ENCODE peak calls at places on chromosomes 16 and 17, in four cellular contexts. One of them, this sample, is unnamed.
A peak's percentile ranks its signal among the peaks of the same experiment; 100 is the strongest.

GRCh38 chr17:48510761-48511604 is 19.8 kb downstream of the HOXB1 start:
- DNase-seq in AG04449: peak; percentile 29
- DNase-seq in omental fat pad: no peak
- DNase-seq in neural progenitor cell: no peak
- DNase-seq in this sample: no peak

GRCh38 chr16:49635591-49636581 is 220.0 kb downstream of the ZNF423 start:
- DNase-seq in AG04449: no peak
- DNase-seq in omental fat pad: no peak
- DNase-seq in neural progenitor cell: no peak
- DNase-seq in this sample: no peak

GRCh38 chr17:63497708-63498483 is 21.0 kb downstream of the ACE start:
- DNase-seq in AG04449: no peak
- DNase-seq in omental fat pad: no peak
- DNase-seq in neural progenitor cell: peak; percentile 60
- DNase-seq in this sample: peak; percentile 35

GRCh38 chr17:70060415-70060814 is 14.6 kb upstream of the KCNJ16 start:
- DNase-seq in AG04449: no peak
- DNase-seq in omental fat pad: no peak
- DNase-seq in neural progenitor cell: no peak
- DNase-seq in this sample: no peak

GRCh38 chr17:880074-880870 is 98.1 kb downstream of the MRM3 start:
- DNase-seq in AG04449: no peak
- DNase-seq in omental fat pad: no peak
- DNase-seq in neural progenitor cell: no peak
- DNase-seq in this sample: no peak

GRCh38 chr16:13873835-13874438 is 46.0 kb upstream of the ERCC4 start:
- DNase-seq in AG04449: no peak
- DNase-seq in omental fat pad: no peak
- DNase-seq in neural progenitor cell: peak; percentile 75
- DNase-seq in this sample: peak; percentile 48

GRCh38 chr16:30065943-30066881 is 652 bp downstream of the ALDOA start:
- DNase-seq in AG04449: no peak
- DNase-seq in omental fat pad: peak; percentile 62
- DNase-seq in neural progenitor cell: peak; percentile 58
- DNase-seq in this sample: no peak

GRCh38 chr16:11236855-11237254 is 19.1 kb downstream of the SOCS1 start:
- DNase-seq in AG04449: no peak
- DNase-seq in omental fat pad: no peak
- DNase-seq in neural progenitor cell: no peak
- DNase-seq in this sample: no peak

GRCh38 chr16:89952049-89952448 is 3.5 kb downstream of the DEF8 start:
- DNase-seq in AG04449: no peak
- DNase-seq in omental fat pad: no peak
- DNase-seq in neural progenitor cell: no peak
- DNase-seq in this sample: no peak

GRCh38 chr16:324451-325334 is 27.8 kb downstream of the AXIN1 start:
- DNase-seq in AG04449: no peak
- DNase-seq in omental fat pad: no peak
- DNase-seq in neural progenitor cell: no peak
- DNase-seq in this sample: no peak

GRCh38 chr16:75462804-75463203 is 1.7 kb downstream of the TMEM170A start:
- DNase-seq in AG04449: no peak
- DNase-seq in omental fat pad: no peak
- DNase-seq in neural progenitor cell: no peak
- DNase-seq in this sample: no peak

GRCh38 chr17:19270347-19270950 is 33.3 kb downstream of the EPN2 start:
- DNase-seq in AG04449: no peak
- DNase-seq in omental fat pad: no peak
- DNase-seq in neural progenitor cell: peak; percentile 35
- DNase-seq in this sample: no peak

GRCh38 chr17:8894673-8895578 is 27.5 kb upstream of the PIK3R6 start:
- DNase-seq in AG04449: peak; percentile 16
- DNase-seq in omental fat pad: no peak
- DNase-seq in neural progenitor cell: peak; percentile 75
- DNase-seq in this sample: peak; percentile 63

GRCh38 chr16:24499193-24499814 is 40.1 kb upstream of the RBBP6 start:
- DNase-seq in AG04449: no peak
- DNase-seq in omental fat pad: no peak
- DNase-seq in neural progenitor cell: peak; percentile 79
- DNase-seq in this sample: peak; percentile 53

GRCh38 chr17:50426814-50427787 is 1.1 kb downstream of the ACSF2 start:
- DNase-seq in AG04449: no peak
- DNase-seq in omental fat pad: no peak
- DNase-seq in neural progenitor cell: peak; percentile 35
- DNase-seq in this sample: peak; percentile 28

GRCh38 chr16:58449306-58449705 is 50.6 kb upstream of the NDRG4 start:
- DNase-seq in AG04449: no peak
- DNase-seq in omental fat pad: no peak
- DNase-seq in neural progenitor cell: no peak
- DNase-seq in this sample: no peak

GRCh38 chr16:4315185-4316102 is at the start of gene GLIS2:
- DNase-seq in AG04449: no peak
- DNase-seq in omental fat pad: no peak
- DNase-seq in neural progenitor cell: peak; percentile 94
- DNase-seq in this sample: peak; percentile 85

GRCh38 chr16:4544483-4544882 is 5.9 kb upstream of the CDIP1 start:
- DNase-seq in AG04449: no peak
- DNase-seq in omental fat pad: no peak
- DNase-seq in neural progenitor cell: no peak
- DNase-seq in this sample: no peak

GRCh38 chr17:48814504-48814903 is 2.5 kb downstream of the TTLL6 start:
- DNase-seq in AG04449: no peak
- DNase-seq in omental fat pad: no peak
- DNase-seq in neural progenitor cell: peak; percentile 80
- DNase-seq in this sample: peak; percentile 60

GRCh38 chr16:84751947-84752346 is 52.1 kb downstream of the USP10 start:
- DNase-seq in AG04449: no peak
- DNase-seq in omental fat pad: no peak
- DNase-seq in neural progenitor cell: no peak
- DNase-seq in this sample: no peak

GRCh38 chr17:17416007-17416399 is 60.8 kb upstream of the MED9 start:
- DNase-seq in AG04449: no peak
- DNase-seq in omental fat pad: no peak
- DNase-seq in neural progenitor cell: peak; percentile 47
- DNase-seq in this sample: no peak

GRCh38 chr16:27217256-27217655 is 13.9 kb downstream of the KDM8 start:
- DNase-seq in AG04449: no peak
- DNase-seq in omental fat pad: no peak
- DNase-seq in neural progenitor cell: peak; percentile 36
- DNase-seq in this sample: peak; percentile 41

GRCh38 chr16:58651965-58652348 is 22.3 kb upstream of the CNOT1 start:
- DNase-seq in AG04449: peak; percentile 40
- DNase-seq in omental fat pad: no peak
- DNase-seq in neural progenitor cell: no peak
- DNase-seq in this sample: no peak

GRCh38 chr17:72273301-72274056 is 152.7 kb downstream of the SOX9 start:
- DNase-seq in AG04449: no peak
- DNase-seq in omental fat pad: no peak
- DNase-seq in neural progenitor cell: no peak
- DNase-seq in this sample: no peak

GRCh38 chr16:62105244-62105643 is 69.0 kb upstream of the CDH8 start:
- DNase-seq in AG04449: no peak
- DNase-seq in omental fat pad: no peak
- DNase-seq in neural progenitor cell: no peak
- DNase-seq in this sample: no peak

GRCh38 chr17:42704495-42705494 is 22.5 kb downstream of the CNTNAP1 start:
- DNase-seq in AG04449: no peak
- DNase-seq in omental fat pad: no peak
- DNase-seq in neural progenitor cell: no peak
- DNase-seq in this sample: no peak

GRCh38 chr16:88566158-88566557 is 4.0 kb upstream of the ZC3H18 start:
- DNase-seq in AG04449: no peak
- DNase-seq in omental fat pad: no peak
- DNase-seq in neural progenitor cell: no peak
- DNase-seq in this sample: no peak

GRCh38 chr17:1039511-1040215 is 42.7 kb downstream of the TIMM22 start:
- DNase-seq in AG04449: no peak
- DNase-seq in omental fat pad: no peak
- DNase-seq in neural progenitor cell: no peak
- DNase-seq in this sample: no peak

GRCh38 chr16:397736-398332 is 835 bp downstream of the NME4 start:
- DNase-seq in AG04449: no peak
- DNase-seq in omental fat pad: no peak
- DNase-seq in neural progenitor cell: peak; percentile 91
- DNase-seq in this sample: peak; percentile 80

DNA sequence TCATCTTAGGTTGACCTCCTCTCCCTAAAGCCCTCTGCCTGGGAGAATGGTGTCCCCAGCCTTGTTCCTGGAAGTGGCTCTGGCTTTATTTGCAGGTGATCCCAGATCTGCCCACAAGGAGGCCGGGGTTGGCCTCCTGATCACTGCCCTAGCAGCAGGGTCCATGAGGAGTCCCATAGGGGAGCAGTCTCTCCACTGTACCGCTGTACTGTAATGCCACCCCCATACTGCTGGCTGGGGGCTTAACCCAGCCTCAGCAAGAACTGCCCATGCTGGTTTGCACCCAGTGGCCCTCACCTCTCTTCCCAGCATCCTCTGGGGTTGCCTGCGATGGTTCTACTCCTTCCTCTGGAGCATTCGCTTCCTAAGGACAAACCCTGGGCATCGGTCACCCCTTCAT is 39.1 kb downstream of the PSME3IP1 start:
- DNase-seq in AG04449: no peak
- DNase-seq in omental fat pad: peak; percentile 10
- DNase-seq in neural progenitor cell: peak; percentile 49
- DNase-seq in this sample: no peak
- TF ChIP-seq CTCF in AG04449: no peak
- TF ChIP-seq CTCF in omental fat pad: no peak
- TF ChIP-seq CTCF in neural progenitor cell: peak; percentile 36
- TF ChIP-seq CTCF in this sample: peak; percentile 5

DNA sequence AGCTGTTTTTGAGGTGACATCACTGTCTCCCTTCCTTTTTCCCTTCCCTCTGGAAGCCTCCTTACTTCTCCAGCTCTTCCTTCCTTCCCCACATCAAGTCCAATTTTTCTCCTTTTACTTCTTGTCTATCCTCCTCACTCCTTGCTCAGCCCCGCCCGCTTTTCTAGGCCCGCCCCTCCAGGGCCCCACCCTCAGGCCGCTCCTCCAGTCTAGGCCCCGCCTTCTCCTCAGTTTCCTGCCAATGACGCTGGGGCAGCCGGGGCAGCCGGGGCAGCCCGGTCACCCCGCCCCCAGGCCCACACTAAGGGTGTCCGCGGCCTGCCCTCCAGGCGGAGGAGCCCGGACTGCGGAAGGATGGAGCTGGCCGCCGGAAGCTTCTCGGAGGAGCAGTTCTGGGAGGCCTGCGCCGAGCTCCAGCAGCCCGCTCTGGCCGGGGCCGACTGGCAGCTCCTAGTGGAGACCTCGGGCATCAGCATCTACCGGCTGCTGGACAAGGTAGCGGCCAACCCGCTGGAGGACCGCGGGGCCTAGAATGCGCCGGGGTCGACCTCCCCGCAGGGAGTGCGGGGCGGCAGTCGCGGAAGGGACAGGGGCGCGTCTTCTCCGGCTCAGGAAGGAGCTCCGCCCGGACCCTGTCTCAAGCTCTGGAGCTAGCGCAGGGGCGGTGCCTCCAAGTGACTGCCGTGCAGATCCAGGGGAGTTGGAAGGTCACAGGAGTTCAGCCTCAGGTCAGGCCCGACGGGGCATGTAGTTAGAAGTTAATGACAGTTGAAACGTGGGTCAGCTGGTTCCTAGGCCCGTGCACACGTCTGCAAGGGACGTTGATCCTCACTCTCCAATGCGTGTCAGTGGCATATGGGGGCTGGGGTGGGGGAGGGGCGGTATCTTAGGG is at the start of gene PCTP:
- DNase-seq in AG04449: no peak
- DNase-seq in omental fat pad: peak; percentile 83
- DNase-seq in neural progenitor cell: peak; percentile 96
- DNase-seq in this sample: peak; percentile 94
- TF ChIP-seq CTCF in AG04449: peak; percentile 70
- TF ChIP-seq CTCF in omental fat pad: no peak
- TF ChIP-seq CTCF in neural progenitor cell: peak; percentile 52
- TF ChIP-seq CTCF in this sample: peak; percentile 43

DNA sequence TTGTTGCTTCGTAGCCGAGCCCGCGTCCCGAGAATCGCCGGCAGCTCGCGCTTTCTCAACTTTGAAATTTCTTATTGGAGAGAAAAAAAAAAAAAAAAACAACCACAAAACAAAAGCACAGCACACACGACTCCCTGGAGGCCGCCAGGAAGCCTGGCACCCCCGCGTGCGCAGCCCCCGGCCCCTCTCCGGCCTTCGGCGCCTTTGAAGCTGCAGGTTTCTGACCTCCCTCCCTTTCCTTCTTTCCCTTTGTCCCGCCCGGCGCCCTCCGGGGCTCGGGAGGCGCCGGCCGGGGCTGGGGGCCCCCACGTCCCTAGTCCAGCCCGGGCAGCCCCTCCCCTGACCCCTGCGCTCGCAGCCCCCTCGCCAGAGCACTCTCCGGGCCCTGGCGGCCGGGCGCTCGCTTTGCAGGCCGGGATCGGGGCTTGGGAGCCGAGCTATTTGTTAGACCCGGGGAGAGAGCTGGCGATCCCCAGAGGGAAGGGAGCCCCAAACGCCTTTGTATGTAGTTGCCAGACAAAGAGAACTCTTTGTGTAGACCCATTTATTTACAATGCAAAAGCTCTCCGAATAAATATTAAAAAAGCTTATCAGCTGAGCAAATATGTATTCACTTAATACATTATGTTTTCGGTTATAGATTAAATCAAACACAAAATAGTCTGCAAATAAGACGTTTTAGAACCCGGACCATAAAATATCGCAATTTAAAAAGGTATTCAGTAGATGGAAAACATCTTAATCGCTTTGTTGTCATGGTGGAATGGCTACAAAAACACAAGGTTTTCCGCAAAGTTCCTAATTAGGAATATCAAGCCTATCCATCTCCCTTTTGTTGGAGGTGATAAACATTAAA is 2.3 kb downstream of the BAHCC1 start:
- DNase-seq in AG04449: no peak
- DNase-seq in omental fat pad: no peak
- DNase-seq in neural progenitor cell: peak; percentile 97
- DNase-seq in this sample: peak; percentile 76
- TF ChIP-seq CTCF in AG04449: peak; percentile 35
- TF ChIP-seq CTCF in omental fat pad: no peak
- TF ChIP-seq CTCF in neural progenitor cell: peak; percentile 67
- TF ChIP-seq CTCF in this sample: peak; percentile 44

DNA sequence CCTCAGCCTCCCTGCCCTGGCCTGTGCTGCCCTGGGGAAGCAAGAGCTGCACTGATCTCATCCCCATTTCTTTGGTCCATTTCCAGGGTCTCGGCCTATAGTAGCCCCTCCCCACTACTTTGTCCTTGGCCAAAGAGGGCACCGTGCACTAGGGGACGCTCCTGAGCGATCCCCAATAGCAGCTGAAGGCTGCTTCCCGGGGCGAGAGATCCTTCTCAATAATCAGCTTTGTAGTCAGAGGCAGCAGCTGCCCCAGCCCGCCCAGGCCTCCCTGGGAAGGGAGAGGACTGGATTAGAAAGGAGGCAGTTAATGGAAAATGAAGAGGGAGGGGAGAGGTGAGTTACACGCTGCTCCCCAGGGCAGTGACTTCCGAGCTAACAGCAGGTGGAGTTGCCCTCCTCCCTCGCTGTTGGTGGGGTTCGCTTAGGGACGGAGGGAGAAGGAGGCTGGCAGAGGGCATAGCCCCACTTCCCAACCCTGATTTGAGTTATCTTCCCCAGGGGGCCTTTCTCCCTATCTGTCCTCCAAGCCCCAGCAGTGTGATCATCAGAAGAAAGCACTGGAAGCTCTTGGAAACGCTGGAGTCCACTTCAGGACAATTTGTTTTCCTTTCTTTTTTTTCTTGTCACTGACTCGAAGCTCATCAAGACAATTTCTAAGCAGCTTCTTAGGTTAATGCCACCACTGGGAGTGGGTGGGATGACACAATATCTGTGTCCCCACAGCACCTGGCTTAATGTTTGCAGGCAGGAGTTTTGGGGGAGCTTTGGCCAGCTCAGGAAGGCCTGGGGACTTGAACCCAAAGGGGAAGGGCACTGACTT is 2.6 kb downstream of the MXRA7 start:
- DNase-seq in AG04449: no peak
- DNase-seq in omental fat pad: no peak
- DNase-seq in neural progenitor cell: peak; percentile 94
- DNase-seq in this sample: peak; percentile 67
- TF ChIP-seq CTCF in AG04449: no peak
- TF ChIP-seq CTCF in omental fat pad: no peak
- TF ChIP-seq CTCF in neural progenitor cell: peak; percentile 88
- TF ChIP-seq CTCF in this sample: peak; percentile 59

This sample was measured in nephron progenitor cell.